ENCODE peak calls at places on chromosome 1, in four cellular contexts. C, Q, D and N are unnamed samples.

GRCh38 chr1:75791022-75791421 is 5.0 kb downstream of the RABGGTB start:
- DNase-seq in C (no peak), Q (no peak), D (no peak), N (no peak)

GRCh38 chr1:198155253-198155652 is 1.5 kb upstream of the NEK7 start:
- DNase-seq in C (peak), Q (no peak), D (no peak), N (no peak)

GRCh38 chr1:163046071-163046470 is 23.1 kb upstream of the RGS4 start:
- DNase-seq in C (no peak), Q (no peak), D (no peak), N (no peak)

GRCh38 chr1:86429830-86430229 is 5.9 kb downstream of the CLCA2 start:
- DNase-seq in C (peak), Q (no peak), D (no peak), N (no peak)

GRCh38 chr1:179883040-179883501 is 986 bp downstream of the TOR1AIP1 start:
- DNase-seq in C (no peak), Q (no peak), D (no peak), N (no peak)

GRCh38 chr1:41620365-41621169 is 136.1 kb upstream of the EDN2 start:
- DNase-seq in C (no peak), Q (no peak), D (no peak), N (no peak)

GRCh38 chr1:91732291-91732953 is 153.5 kb downstream of the TGFBR3 start:
- DNase-seq in C (peak), Q (peak), D (no peak), N (no peak)

GRCh38 chr1:86500731-86501130 is 32.0 kb downstream of the CLCA1 start:
- DNase-seq in C (no peak), Q (no peak), D (no peak), N (no peak)

GRCh38 chr1:117061986-117062415 is 1.9 kb downstream of the TTF2 start:
- DNase-seq in C (no peak), Q (no peak), D (no peak), N (no peak)

GRCh38 chr1:244837597-244838258 is 2.3 kb downstream of the COX20 start:
- DNase-seq in C (peak), Q (peak), D (peak), N (no peak)

GRCh38 chr1:201655910-201656669 is 117.2 kb downstream of the NAV1 start:
- DNase-seq in C (no peak), Q (no peak), D (no peak), N (no peak)

GRCh38 chr1:11898086-11898785 is 28.0 kb downstream of the KIAA2013 start:
- DNase-seq in C (no peak), Q (no peak), D (no peak), N (no peak)

GRCh38 chr1:59673575-59674467 is 140.9 kb upstream of the HOOK1 start:
- DNase-seq in C (no peak), Q (no peak), D (no peak), N (no peak)

GRCh38 chr1:85330711-85331290 is 54.4 kb upstream of the BCL10 start:
- DNase-seq in C (no peak), Q (no peak), D (no peak), N (no peak)

GRCh38 chr1:14997646-14998276 is 155.8 kb upstream of the TMEM51 start:
- DNase-seq in C (no peak), Q (no peak), D (no peak), N (no peak)

GRCh38 chr1:51313268-51313852 is 17.0 kb downstream of the TTC39A start:
- DNase-seq in C (peak), Q (peak), D (no peak), N (no peak)

GRCh38 chr1:4054957-4055676 is 155.0 kb upstream of the C1orf174 start:
- DNase-seq in C (no peak), Q (no peak), D (no peak), N (peak)

GRCh38 chr1:4053160-4053748 is 153.2 kb upstream of the C1orf174 start:
- DNase-seq in C (no peak), Q (no peak), D (no peak), N (no peak)

GRCh38 chr1:4053774-4054173 is 153.7 kb upstream of the C1orf174 start:
- DNase-seq in C (no peak), Q (no peak), D (no peak), N (no peak)

GRCh38 chr1:4050998-4051397 is 150.9 kb upstream of the C1orf174 start:
- DNase-seq in C (no peak), Q (no peak), D (no peak), N (no peak)

GRCh38 chr1:4052657-4053056 is 152.6 kb upstream of the C1orf174 start:
- DNase-seq in C (no peak), Q (no peak), D (no peak), N (peak)
- H3K4me3 ChIP-seq in C (no peak), Q (no peak), D (no peak), N (no peak)

DNA sequence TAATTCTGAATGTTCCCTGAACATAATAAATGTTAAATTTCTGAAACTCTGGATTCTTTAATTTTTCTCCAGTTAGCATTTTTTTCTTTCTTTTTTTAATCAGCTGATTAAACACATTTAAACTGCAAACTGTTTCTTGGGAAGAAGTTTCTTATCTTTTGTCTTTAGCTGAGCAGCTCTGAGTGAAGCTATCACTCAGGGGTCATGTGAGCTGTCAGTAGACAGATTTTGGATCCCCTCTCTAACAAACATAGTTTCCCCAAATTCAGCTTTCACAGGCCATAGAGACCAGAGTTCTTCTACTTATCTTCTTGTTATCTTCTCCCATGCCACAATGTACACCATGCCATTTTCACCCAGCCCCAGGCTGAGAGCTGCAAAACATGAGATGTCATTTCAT is 149.0 kb downstream of the CDC42BPA start:
- DNase-seq in C (no peak), Q (no peak), D (no peak), N (no peak)
- TF ChIP-seq PHF8 in C (no peak), Q (no peak), D (no peak), N (no peak)

DNA sequence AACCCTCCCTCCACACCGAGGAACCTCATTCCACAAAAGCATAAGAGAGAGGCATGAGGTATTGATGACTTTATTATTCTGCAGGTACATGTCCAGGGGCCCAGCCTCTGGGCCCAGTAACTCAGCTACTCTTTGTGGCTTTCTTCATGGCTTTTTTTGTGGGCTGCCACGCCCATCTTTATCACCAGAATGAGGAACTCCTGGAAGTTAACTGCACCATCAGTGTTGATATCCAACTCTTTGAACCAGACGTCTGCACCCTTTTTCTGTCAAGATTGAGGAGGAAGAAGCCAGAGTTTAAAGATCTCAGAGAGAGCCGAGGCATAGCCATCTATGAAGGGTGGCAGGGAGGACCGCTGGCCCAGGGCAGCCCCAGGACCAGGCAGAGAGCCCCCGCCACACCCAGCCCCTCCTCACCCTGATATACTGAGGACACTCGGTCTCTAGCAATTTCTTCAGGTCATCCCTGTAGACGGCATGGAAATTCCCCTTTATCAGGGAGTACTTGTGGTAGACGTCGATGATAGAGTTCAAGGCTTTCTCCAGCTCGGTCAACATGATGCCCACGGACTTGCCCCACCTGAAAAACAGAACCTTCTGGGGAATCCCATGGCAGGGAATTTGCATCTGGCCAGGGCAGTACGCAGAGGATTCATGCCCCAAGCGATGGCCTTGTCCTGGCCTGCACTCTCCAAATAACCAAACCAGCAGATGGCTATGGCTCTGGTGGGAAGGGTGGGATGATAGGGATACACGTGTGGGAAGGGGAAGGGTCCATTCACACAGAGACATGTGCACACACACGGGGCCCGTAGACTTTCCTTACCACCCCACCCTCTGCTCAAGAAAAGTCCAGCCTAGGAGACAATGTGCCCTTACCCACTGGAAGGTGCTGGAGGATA is 644 bp downstream of the S100A8 start:
- DNase-seq in C (no peak), Q (no peak), D (no peak), N (no peak)
- H3K4me3 ChIP-seq in C (no peak), Q (no peak), D (no peak), N (no peak)

GRCh38 chr1:30872033-30872947 is 36.3 kb downstream of the SDC3 start:
- DNase-seq in C (peak), Q (peak), D (no peak), N (no peak)

GRCh38 chr1:30870035-30870434 is 38.5 kb downstream of the SDC3 start:
- DNase-seq in C (no peak), Q (no peak), D (no peak), N (no peak)

GRCh38 chr1:30868833-30869435 is 39.6 kb downstream of the SDC3 start:
- DNase-seq in C (no peak), Q (no peak), D (no peak), N (no peak)

GRCh38 chr1:30871276-30871871 is 37.2 kb downstream of the SDC3 start:
- DNase-seq in C (no peak), Q (no peak), D (no peak), N (no peak)

DNA sequence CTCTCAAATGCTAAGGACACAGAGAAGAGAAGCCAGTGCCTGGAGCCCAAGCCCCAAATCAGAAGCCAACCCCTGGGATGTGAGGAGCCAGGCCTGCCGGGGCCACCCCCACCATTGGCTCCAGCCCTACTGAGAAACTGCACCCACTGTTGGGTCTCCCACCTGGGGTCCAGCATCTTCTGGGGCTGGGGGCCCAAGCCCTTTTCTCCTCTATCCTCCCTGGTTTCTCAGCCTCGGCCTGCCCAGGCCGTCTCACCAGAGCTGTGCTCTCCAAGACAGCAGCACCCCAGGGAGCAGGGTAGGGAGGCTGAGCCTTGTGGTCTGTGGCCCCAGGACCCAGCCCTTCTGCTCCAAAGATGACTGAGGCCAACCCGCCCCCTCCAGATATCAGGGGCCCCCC is 37.9 kb downstream of the SDC3 start:
- DNase-seq in C (no peak), Q (no peak), D (no peak), N (no peak)
- TF ChIP-seq PHF8 in C (no peak), Q (no peak), D (no peak), N (no peak)

GRCh38 chr1:234613992-234614584 is 4.1 kb upstream of the IRF2BP2 start:
- DNase-seq in C (no peak), Q (no peak), D (no peak), N (no peak)

GRCh38 chr1:234613128-234613875 is 3.3 kb upstream of the IRF2BP2 start:
- DNase-seq in C (peak), Q (no peak), D (peak), N (no peak)

GRCh38 chr1:234611153-234611798 is 1.3 kb upstream of the IRF2BP2 start:
- DNase-seq in C (peak), Q (no peak), D (peak), N (no peak)

GRCh38 chr1:234611799-234612351 is 1.9 kb upstream of the IRF2BP2 start:
- DNase-seq in C (peak), Q (no peak), D (peak), N (no peak)

DNA sequence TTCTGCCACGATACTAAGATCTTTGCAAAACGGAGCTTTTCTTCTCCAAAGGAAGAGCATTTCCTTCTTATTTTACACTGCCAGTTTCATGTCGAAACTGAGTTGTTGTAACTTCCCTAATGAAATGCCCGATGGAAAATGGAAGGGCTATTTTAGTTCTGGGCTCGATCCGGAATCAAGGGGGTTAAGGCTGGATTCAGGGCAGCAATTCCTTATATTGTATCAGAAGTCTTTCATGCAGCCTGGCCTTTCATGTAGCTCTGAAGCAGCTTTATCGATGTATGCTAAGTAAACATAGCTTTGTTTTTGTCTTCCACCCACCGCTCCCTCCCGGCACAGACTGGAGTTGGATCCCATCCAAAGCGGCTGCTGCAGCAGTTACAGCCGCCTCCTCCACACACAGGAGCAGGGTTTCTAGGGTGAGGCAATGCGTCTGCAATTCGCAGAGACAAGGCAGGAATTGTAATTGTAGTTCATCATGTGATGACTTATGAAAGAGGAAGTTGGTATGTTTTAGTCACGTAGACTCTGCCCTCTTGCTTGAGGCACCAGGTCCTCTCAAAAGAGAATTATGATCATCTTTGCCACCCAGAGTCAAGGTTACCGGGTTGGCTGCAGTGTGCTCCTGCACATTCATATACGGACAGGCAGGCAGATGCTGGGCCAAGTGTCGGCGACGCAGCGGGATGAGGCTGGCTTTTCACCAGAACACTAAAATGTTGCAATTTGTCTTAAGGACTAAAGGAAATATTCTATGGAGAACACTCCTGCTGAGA is 2.6 kb upstream of the IRF2BP2 start:
- DNase-seq in C (peak), Q (peak), D (peak), N (no peak)
- H3K4me3 ChIP-seq in C (peak), Q (peak), D (peak), N (no peak)

GRCh38 chr1:24793762-24794161 is 48.5 kb downstream of the CLIC4 start:
- DNase-seq in C (peak), Q (no peak), D (no peak), N (no peak)
- TF ChIP-seq PHF8 in C (no peak), Q (no peak), D (no peak), N (no peak)

GRCh38 chr1:30823969-30824735 is 66.6 kb upstream of the LAPTM5 start:
- DNase-seq in C (peak), Q (peak), D (peak), N (peak)
- H3K4me3 ChIP-seq in C (peak), Q (peak), D (peak), N (peak)

DNA sequence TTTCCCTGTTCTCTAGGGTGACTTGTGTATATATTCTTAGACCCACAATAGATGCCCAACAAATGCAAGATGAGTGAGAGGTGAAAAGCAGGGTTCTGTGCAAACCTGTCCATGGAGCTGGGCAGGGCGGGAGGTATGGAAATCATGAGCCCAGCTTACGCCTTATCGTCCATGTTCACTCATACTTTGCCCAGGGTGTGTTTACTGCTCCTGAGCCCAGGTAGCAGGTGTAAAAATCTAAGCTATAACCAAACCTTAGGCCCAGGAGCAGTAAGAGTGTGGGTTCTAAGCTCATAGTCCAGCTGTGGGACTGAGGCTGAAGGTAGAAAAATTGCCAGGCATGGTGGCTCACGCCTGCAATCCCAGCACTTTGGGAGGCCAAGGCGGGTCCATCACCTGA is 48.1 kb downstream of the CACNA1E start:
- DNase-seq in C (no peak), Q (no peak), D (no peak), N (no peak)
- TF ChIP-seq PHF8 in C (no peak), Q (no peak), D (no peak), N (no peak)

DNA sequence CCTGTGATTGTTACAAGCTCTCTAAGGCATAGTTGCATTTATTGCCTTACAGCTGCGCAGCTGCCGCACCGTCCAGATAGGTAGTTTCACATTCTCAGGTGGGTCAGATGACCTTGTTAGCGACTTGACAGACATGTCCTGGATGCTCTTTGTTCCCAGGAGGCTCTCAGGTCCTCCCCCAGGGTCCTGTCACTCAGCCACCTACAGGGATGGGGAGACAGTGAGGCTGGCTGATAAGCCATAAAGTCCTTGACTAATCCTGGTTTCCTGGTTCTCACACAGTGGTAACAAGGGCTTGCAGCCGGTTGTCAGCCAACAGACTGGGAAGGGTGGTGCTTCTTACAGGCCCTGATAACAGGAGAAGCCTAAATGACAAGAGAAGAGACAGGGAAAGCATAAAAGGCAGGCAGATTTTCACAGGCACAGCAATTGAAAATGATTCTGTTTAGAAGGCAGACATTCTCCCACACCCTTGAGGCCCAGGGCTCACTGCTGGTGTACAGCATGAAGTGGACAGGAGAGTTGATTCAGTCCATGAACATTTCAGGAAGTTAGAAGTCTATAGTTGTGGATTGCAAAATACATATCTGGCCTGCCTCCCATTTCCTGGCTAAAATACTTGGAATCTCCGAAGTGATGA is 2.9 kb downstream of the ARF1 start:
- DNase-seq in C (no peak), Q (peak), D (peak), N (no peak)
- H3K4me3 ChIP-seq in C (no peak), Q (peak), D (peak), N (no peak)